ENCODE peak calls at places on chromosomes 7 and 10, in ten cellular contexts. E, B, T, V, D, C, X, J, L and Y are unnamed samples.

GRCh38 chr7:73738220-73738611 is 386 bp downstream of the ABHD11 start:
- DNase-seq in X (peak; percentile 77), V (peak; percentile 81), E (no peak), B (peak; percentile 72), D (peak; percentile 56), C (peak; percentile 63), J (peak; percentile 43), L (peak; percentile 83), T (peak; percentile 59), Y (no peak)

GRCh38 chr10:77049896-77050295 is 587.7 kb downstream of the KCNMA1 start:
- DNase-seq in X (no peak), J (no peak), V (no peak), B (no peak), E (no peak), C (no peak), T (no peak), D (no peak), L (no peak), Y (no peak)

GRCh38 chr7:87058739-87059524 is 522 bp downstream of the ELAPOR2 start:
- DNase-seq in E (no peak), L (no peak), C (no peak), T (peak; percentile 8), X (peak; percentile 60), D (peak; percentile 12), J (peak; percentile 72), V (peak; percentile 36), B (peak; percentile 14), Y (no peak)

GRCh38 chr10:43386549-43386948 is 15.1 kb downstream of the FXYD4 start:
- DNase-seq in J (no peak), D (no peak), T (no peak), X (no peak), E (no peak), L (no peak), V (no peak), C (no peak), B (no peak), Y (peak; percentile 1)

GRCh38 chr7:110090113-110090820 is 1000.7 kb upstream of the LRRN3 start:
- DNase-seq in B (no peak), X (no peak), J (peak; percentile 21), V (no peak), E (no peak), T (no peak), D (no peak), L (peak; percentile 11), C (no peak), Y (no peak)

GRCh38 chr10:43871545-43871944 is 222.9 kb upstream of the ZNF32 start:
- DNase-seq in E (no peak), J (no peak), D (no peak), B (no peak), C (no peak), X (no peak), V (no peak), L (no peak), T (no peak), Y (no peak)

GRCh38 chr7:128217030-128217805 is 23.9 kb upstream of the LEP start:
- DNase-seq in L (no peak), D (no peak), B (no peak), X (peak; percentile 91), J (no peak), T (no peak), V (no peak), C (peak; percentile 35), E (no peak), Y (no peak)

GRCh38 chr7:45026984-45027773 is 27.2 kb downstream of the CCM2 start:
- DNase-seq in C (no peak), E (no peak), J (no peak), T (peak; percentile 24), L (peak; percentile 53), X (no peak), D (no peak), V (no peak), B (no peak), Y (no peak)

GRCh38 chr7:32069251-32069650 is 956 bp downstream of the PDE1C start:
- DNase-seq in J (no peak), C (no peak), E (no peak), X (no peak), B (no peak), D (no peak), T (no peak), V (no peak), L (no peak), Y (no peak)

GRCh38 chr7:1706721-1707613 is 36.9 kb downstream of the ELFN1 start:
- DNase-seq in L (no peak), J (no peak), T (no peak), V (no peak), B (peak; percentile 6), E (no peak), X (no peak), C (no peak), D (no peak), Y (no peak)

GRCh38 chr7:100540073-100540723 is 1.2 kb downstream of the AGFG2 start:
- DNase-seq in V (peak; percentile 77), B (no peak), L (no peak), J (no peak), D (no peak), T (no peak), X (no peak), C (no peak), E (no peak), Y (no peak)

GRCh38 chr10:43056568-43057011 is 20.3 kb upstream of the RET start:
- DNase-seq in C (no peak), B (no peak), X (no peak), D (no peak), L (no peak), V (no peak), T (no peak), E (no peak), J (no peak), Y (no peak)

GRCh38 chr10:90326498-90327267 is 531.2 kb downstream of the HTR7 start:
- DNase-seq in B (no peak), J (no peak), L (no peak), T (no peak), V (no peak), E (no peak), C (no peak), X (no peak), D (no peak), Y (no peak)

GRCh38 chr10:79055892-79056291 is 12.9 kb upstream of the ZMIZ1 start:
- DNase-seq in J (no peak), D (no peak), B (no peak), C (no peak), L (no peak), T (no peak), E (peak; percentile 14), V (no peak), X (no peak), Y (no peak)

GRCh38 chr10:51074238-51075028 is at the start of gene PRKG1:
- DNase-seq in T (peak; percentile 1), V (peak; percentile 71), C (peak; percentile 88), B (peak; percentile 12), X (peak; percentile 86), L (no peak), D (no peak), E (peak; percentile 84), J (peak; percentile 18), Y (peak; percentile 57)

GRCh38 chr7:73831656-73832579 is 1.1 kb downstream of the CLDN4 start:
- DNase-seq in B (no peak), X (no peak), E (no peak), V (peak; percentile 81), D (no peak), L (no peak), J (peak; percentile 65), C (no peak), T (no peak), Y (no peak)

GRCh38 chr7:99953649-99954048 is 22.2 kb downstream of the AZGP1 start:
- DNase-seq in C (no peak), L (no peak), V (no peak), X (no peak), D (no peak), B (no peak), T (peak; percentile 45), J (no peak), E (peak; percentile 68), Y (peak; percentile 26)

GRCh38 chr10:44306762-44307161 is 78.1 kb downstream of the CXCL12 start:
- DNase-seq in V (no peak), E (no peak), J (no peak), X (no peak), T (no peak), C (no peak), L (no peak), B (no peak), D (no peak), Y (peak; percentile 47)

GRCh38 chr10:114611617-114612016 is 46.5 kb downstream of the ABLIM1 start:
- DNase-seq in D (no peak), B (no peak), V (no peak), X (no peak), E (no peak), T (no peak), J (no peak), C (no peak), L (no peak), Y (no peak)

GRCh38 chr10:11516419-11516721 is 95.1 kb downstream of the USP6NL start:
- DNase-seq in V (no peak), X (no peak), D (no peak), E (no peak), J (no peak), L (peak; percentile 18), B (no peak), T (no peak), C (no peak), Y (no peak)

GRCh38 chr10:16853201-16853600 is 36.0 kb upstream of the RSU1 start:
- DNase-seq in B (no peak), L (no peak), T (no peak), V (no peak), J (peak; percentile 19), E (no peak), X (no peak), D (no peak), C (no peak), Y (no peak)

GRCh38 chr10:132665946-132666732 is 119.8 kb downstream of the NKX6-2 start:
- DNase-seq in L (no peak), J (no peak), E (no peak), T (peak; percentile 31), C (no peak), D (no peak), X (no peak), V (no peak), B (no peak), Y (no peak)

GRCh38 chr7:66050990-66051424 is 24.6 kb upstream of the ASL start:
- DNase-seq in C (no peak), B (no peak), E (no peak), X (no peak), L (no peak), D (no peak), V (no peak), T (no peak), J (no peak), Y (no peak)

GRCh38 chr7:157392256-157393037 is 55.6 kb downstream of the DNAJB6 start:
- DNase-seq in X (no peak), L (no peak), V (no peak), J (no peak), D (no peak), C (no peak), E (peak; percentile 2), B (no peak), T (no peak), Y (no peak)

GRCh38 chr7:152435384-152436278 is at the start of gene KMT2C:
- DNase-seq in D (peak; percentile 46), V (peak; percentile 68), J (peak; percentile 69), C (peak; percentile 82), T (peak; percentile 59), L (peak; percentile 83), E (peak; percentile 48), X (peak; percentile 81), B (peak; percentile 37), Y (peak; percentile 29)

GRCh38 chr7:104791065-104791464 is 222.9 kb upstream of the KMT2E start:
- DNase-seq in E (no peak), D (no peak), J (no peak), L (no peak), C (no peak), B (no peak), T (no peak), V (no peak), X (no peak), Y (no peak)